ENCODE peak calls at places on chromosomes 12 and 14, in ten cellular contexts. M is CD8-positive, alpha-beta T cell; C is tibial nerve; J is lower lobe of right lung; K is lung; Z is right lobe of liver; B is fibroblast of lung; Y is naive thymus-derived CD4-positive, alpha-beta T cell; W is gastrocnemius medialis; U is K562. R is an unnamed sample. For H3K36me3 and H3K4me1, the result is how much of the 10 kb centered on the place peaks cover.

GRCh38 chr14:73461478-73462077 is 3.2 kb upstream of the NUMB start:
- DNase-seq in Y (no peak), M (no peak), J (no peak), Z (no peak), B (no peak), C (no peak), U (no peak), K (peak), W (no peak), R (no peak)

GRCh38 chr12:56115329-56115728 is 1.1 kb upstream of the RPL41 start:
- DNase-seq in Y (no peak), B (peak), M (no peak), Z (no peak), J (no peak), U (no peak), W (no peak), C (no peak), K (no peak), R (no peak)

GRCh38 chr14:92692822-92693226 is 55.6 kb downstream of the LGMN start:
- DNase-seq in C (no peak), W (no peak), U (no peak), Z (peak), M (peak), K (peak), Y (peak), B (no peak), J (peak), R (no peak)

GRCh38 chr12:81450920-81451739 is 308.0 kb downstream of the PPFIA2 start:
- DNase-seq in W (no peak), C (no peak), J (no peak), M (no peak), Y (no peak), U (peak), Z (no peak), K (peak), B (peak), R (peak)

GRCh38 chr12:4169522-4169921 is 104.0 kb upstream of the CCND2 start:
- DNase-seq in U (no peak), Y (no peak), J (no peak), C (no peak), B (no peak), K (no peak), Z (no peak), M (no peak), W (no peak), R (no peak)

GRCh38 chr12:118536306-118536900 is 160.0 kb downstream of the SUDS3 start:
- DNase-seq in C (no peak), Y (no peak), K (no peak), J (no peak), M (no peak), W (no peak), Z (no peak), U (no peak), B (no peak), R (no peak)

GRCh38 chr12:4584281-4584680 is 22.3 kb downstream of the DYRK4 start:
- DNase-seq in J (no peak), Y (no peak), Z (no peak), U (no peak), M (no peak), K (no peak), C (no peak), W (no peak), B (no peak), R (no peak)

GRCh38 chr14:58787601-58788000 is 149.8 kb downstream of the DACT1 start:
- DNase-seq in W (no peak), B (no peak), Y (no peak), Z (no peak), J (no peak), C (no peak), U (no peak), K (no peak), M (no peak), R (no peak)

GRCh38 chr14:70011708-70012107 is 132.5 kb downstream of the SMOC1 start:
- DNase-seq in K (no peak), M (no peak), Z (no peak), C (no peak), W (no peak), J (no peak), U (no peak), B (no peak), Y (no peak), R (no peak)

GRCh38 chr14:67944605-67945004 is 125.0 kb downstream of the RAD51B start:
- DNase-seq in W (no peak), Z (no peak), Y (no peak), J (no peak), U (no peak), K (no peak), B (no peak), C (no peak), M (no peak), R (no peak)

GRCh38 chr12:126107659-126108058 is 1042.4 kb downstream of the AACS start:
- DNase-seq in W (no peak), C (no peak), B (no peak), Y (no peak), K (no peak), U (no peak), J (no peak), M (no peak), Z (no peak), R (no peak)

GRCh38 chr14:64960762-64961276 is 11.3 kb downstream of the RAB15 start:
- DNase-seq in J (no peak), M (no peak), K (no peak), U (peak), C (no peak), W (peak), B (no peak), Z (peak), Y (no peak), R (no peak)

GRCh38 chr12:93876360-93876759 is 199.2 kb downstream of the CRADD start:
- DNase-seq in K (no peak), B (no peak), W (no peak), U (no peak), Y (no peak), C (no peak), Z (no peak), M (no peak), J (no peak), R (no peak)

DNA sequence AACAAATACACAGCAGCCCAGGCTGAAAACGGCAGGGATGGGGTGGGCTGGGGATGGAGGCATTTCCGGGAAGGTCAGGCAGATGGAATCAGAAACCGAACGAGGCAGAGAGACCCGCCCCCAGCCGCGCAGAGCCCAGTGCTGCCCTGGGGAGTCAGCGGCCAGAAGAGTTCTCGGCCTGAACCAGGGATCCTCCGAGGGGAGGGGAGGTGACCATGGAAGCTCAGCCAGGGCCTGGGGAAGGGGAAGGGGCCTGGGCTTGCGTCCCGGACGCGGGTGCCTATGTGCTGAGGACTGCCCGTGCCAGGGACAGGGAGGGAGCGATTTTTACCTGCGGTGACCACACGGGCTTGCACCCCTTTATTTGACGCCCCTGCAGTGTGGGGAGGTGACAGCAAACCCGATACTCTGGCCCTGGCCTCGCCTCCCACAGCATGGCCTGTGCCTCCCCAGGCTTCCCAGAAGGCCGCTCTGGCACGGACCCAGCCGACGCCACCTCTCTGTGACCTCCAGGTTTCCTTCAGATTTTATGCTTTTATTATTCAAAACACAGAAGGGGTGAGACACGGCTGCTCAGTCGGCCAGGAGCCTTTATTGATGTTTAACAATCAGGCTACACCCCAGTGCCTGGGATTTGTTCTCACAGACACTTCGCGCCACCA is 7.7 kb downstream of the LRCOL1 start:
- DNase-seq in K (no peak), Z (no peak), J (peak), Y (no peak), W (no peak), C (no peak), B (no peak), M (no peak), U (no peak), R (peak)
- H3K27ac ChIP-seq in K (peak), Z (peak), J (peak), Y (no peak), W (peak), C (peak), B (no peak), M (no peak), U (no peak), R (no peak)

GRCh38 chr12:6562881-6563280 is 5.2 kb downstream of the NOP2 start:
- DNase-seq in W (no peak), Y (no peak), M (no peak), J (no peak), U (no peak), C (no peak), B (no peak), Z (no peak), K (no peak), R (no peak)
- H3K36me3 ChIP-seq in W (half or more), Y (under half), M (half or more), J (half or more), U (half or more), C (half or more), B (under half), Z (half or more), K (under half), R (under half)

GRCh38 chr12:120469450-120470149 is at the start of gene SRSF9:
- DNase-seq in B (peak), M (peak), C (peak), W (peak), Z (peak), J (peak), K (peak), Y (peak), U (peak), R (peak)
- H3K4me1 ChIP-seq in B (under half), M (under half), C (under half), W (under half), Z (under half), J (under half), K (under half), Y (under half), U (under half), R (under half)

GRCh38 chr12:104263026-104263425 is 40.5 kb upstream of the EID3 start:
- DNase-seq in B (no peak), W (no peak), C (no peak), J (no peak), Y (no peak), Z (no peak), M (no peak), K (no peak), U (no peak), R (no peak)
- H3K27ac ChIP-seq in B (no peak), W (no peak), C (no peak), J (no peak), Y (no peak), Z (no peak), M (no peak), K (no peak), U (no peak), R (no peak)